ENCODE peak calls at places on chromosomes 7 and 10, in nine cellular contexts. One of them, this sample, is unnamed.

GRCh38 chr7:2497500-2498336 is 21.5 kb upstream of the GRIFIN start:
- DNase-seq in fibroblast of mammary gland: no peak
- DNase-seq in LHCN-M2: no peak
- DNase-seq in activated gamma-delta T cell treated with anti-CD3 and anti-CD28 coated beads, Interleukin-2, amount 50 U/mL, for 16 hours: no peak
- DNase-seq in spleen: no peak
- DNase-seq in B cell: no peak
- DNase-seq in NCI-H1436: no peak
- DNase-seq in choroid plexus epithelial cell: no peak
- DNase-seq in endothelial cell of umbilical vein: no peak
- DNase-seq in this sample: no peak

GRCh38 chr10:89241491-89242339 is 9.9 kb downstream of the LIPA start:
- DNase-seq in endothelial cell of umbilical vein: no peak
- DNase-seq in choroid plexus epithelial cell: peak
- DNase-seq in activated gamma-delta T cell treated with anti-CD3 and anti-CD28 coated beads, Interleukin-2, amount 50 U/mL, for 16 hours: no peak
- DNase-seq in NCI-H1436: no peak
- DNase-seq in fibroblast of mammary gland: peak
- DNase-seq in B cell: no peak
- DNase-seq in spleen: no peak
- DNase-seq in LHCN-M2: peak
- DNase-seq in this sample: peak

GRCh38 chr10:7478727-7479457 is 68.1 kb upstream of the SFMBT2 start:
- DNase-seq in B cell: no peak
- DNase-seq in NCI-H1436: no peak
- DNase-seq in fibroblast of mammary gland: no peak
- DNase-seq in choroid plexus epithelial cell: no peak
- DNase-seq in spleen: no peak
- DNase-seq in activated gamma-delta T cell treated with anti-CD3 and anti-CD28 coated beads, Interleukin-2, amount 50 U/mL, for 16 hours: no peak
- DNase-seq in endothelial cell of umbilical vein: no peak
- DNase-seq in LHCN-M2: no peak
- DNase-seq in this sample: no peak

GRCh38 chr7:127447326-127447945 is 54.9 kb upstream of the ZNF800 start:
- DNase-seq in NCI-H1436: no peak
- DNase-seq in activated gamma-delta T cell treated with anti-CD3 and anti-CD28 coated beads, Interleukin-2, amount 50 U/mL, for 16 hours: peak
- DNase-seq in spleen: peak
- DNase-seq in endothelial cell of umbilical vein: peak
- DNase-seq in fibroblast of mammary gland: peak
- DNase-seq in B cell: peak
- DNase-seq in choroid plexus epithelial cell: peak
- DNase-seq in LHCN-M2: peak
- DNase-seq in this sample: peak

GRCh38 chr10:117656385-117657367 is 114.1 kb downstream of the EMX2 start:
- DNase-seq in B cell: no peak
- DNase-seq in fibroblast of mammary gland: no peak
- DNase-seq in NCI-H1436: no peak
- DNase-seq in activated gamma-delta T cell treated with anti-CD3 and anti-CD28 coated beads, Interleukin-2, amount 50 U/mL, for 16 hours: no peak
- DNase-seq in spleen: no peak
- DNase-seq in choroid plexus epithelial cell: no peak
- DNase-seq in endothelial cell of umbilical vein: no peak
- DNase-seq in LHCN-M2: no peak
- DNase-seq in this sample: no peak

GRCh38 chr10:103803941-103804340 is 51.4 kb downstream of the SH3PXD2A start:
- DNase-seq in LHCN-M2: no peak
- DNase-seq in activated gamma-delta T cell treated with anti-CD3 and anti-CD28 coated beads, Interleukin-2, amount 50 U/mL, for 16 hours: no peak
- DNase-seq in endothelial cell of umbilical vein: no peak
- DNase-seq in NCI-H1436: no peak
- DNase-seq in choroid plexus epithelial cell: no peak
- DNase-seq in fibroblast of mammary gland: no peak
- DNase-seq in B cell: no peak
- DNase-seq in spleen: no peak
- DNase-seq in this sample: no peak

GRCh38 chr7:1555046-1555812 is 776 bp downstream of the TMEM184A start:
- DNase-seq in fibroblast of mammary gland: peak
- DNase-seq in LHCN-M2: peak
- DNase-seq in B cell: no peak
- DNase-seq in NCI-H1436: no peak
- DNase-seq in endothelial cell of umbilical vein: peak
- DNase-seq in activated gamma-delta T cell treated with anti-CD3 and anti-CD28 coated beads, Interleukin-2, amount 50 U/mL, for 16 hours: no peak
- DNase-seq in spleen: no peak
- DNase-seq in choroid plexus epithelial cell: peak
- DNase-seq in this sample: peak

GRCh38 chr10:6543431-6544005 is 36.6 kb downstream of the PRKCQ start:
- DNase-seq in choroid plexus epithelial cell: no peak
- DNase-seq in fibroblast of mammary gland: no peak
- DNase-seq in LHCN-M2: no peak
- DNase-seq in endothelial cell of umbilical vein: no peak
- DNase-seq in B cell: no peak
- DNase-seq in activated gamma-delta T cell treated with anti-CD3 and anti-CD28 coated beads, Interleukin-2, amount 50 U/mL, for 16 hours: peak
- DNase-seq in spleen: no peak
- DNase-seq in NCI-H1436: no peak
- DNase-seq in this sample: no peak

GRCh38 chr10:64097391-64098122 is 576.4 kb downstream of the REEP3 start:
- DNase-seq in choroid plexus epithelial cell: no peak
- DNase-seq in LHCN-M2: no peak
- DNase-seq in activated gamma-delta T cell treated with anti-CD3 and anti-CD28 coated beads, Interleukin-2, amount 50 U/mL, for 16 hours: no peak
- DNase-seq in fibroblast of mammary gland: no peak
- DNase-seq in endothelial cell of umbilical vein: no peak
- DNase-seq in NCI-H1436: no peak
- DNase-seq in spleen: no peak
- DNase-seq in B cell: no peak
- DNase-seq in this sample: no peak

GRCh38 chr7:106999023-106999422 is 45.5 kb upstream of the PRKAR2B start:
- DNase-seq in spleen: no peak
- DNase-seq in endothelial cell of umbilical vein: no peak
- DNase-seq in LHCN-M2: no peak
- DNase-seq in fibroblast of mammary gland: peak
- DNase-seq in choroid plexus epithelial cell: peak
- DNase-seq in NCI-H1436: no peak
- DNase-seq in activated gamma-delta T cell treated with anti-CD3 and anti-CD28 coated beads, Interleukin-2, amount 50 U/mL, for 16 hours: no peak
- DNase-seq in B cell: no peak
- DNase-seq in this sample: peak

GRCh38 chr7:53059591-53059990 is 24.2 kb downstream of the POM121L12 start:
- DNase-seq in fibroblast of mammary gland: no peak
- DNase-seq in activated gamma-delta T cell treated with anti-CD3 and anti-CD28 coated beads, Interleukin-2, amount 50 U/mL, for 16 hours: no peak
- DNase-seq in LHCN-M2: no peak
- DNase-seq in choroid plexus epithelial cell: no peak
- DNase-seq in spleen: no peak
- DNase-seq in endothelial cell of umbilical vein: no peak
- DNase-seq in B cell: no peak
- DNase-seq in NCI-H1436: no peak
- DNase-seq in this sample: no peak

GRCh38 chr10:133124357-133125211 is 35.4 kb upstream of the KNDC1 start:
- DNase-seq in endothelial cell of umbilical vein: peak
- DNase-seq in spleen: peak
- DNase-seq in fibroblast of mammary gland: no peak
- DNase-seq in B cell: no peak
- DNase-seq in LHCN-M2: no peak
- DNase-seq in choroid plexus epithelial cell: peak
- DNase-seq in activated gamma-delta T cell treated with anti-CD3 and anti-CD28 coated beads, Interleukin-2, amount 50 U/mL, for 16 hours: no peak
- DNase-seq in NCI-H1436: no peak
- DNase-seq in this sample: peak

GRCh38 chr7:84002348-84002747 is 192.2 kb downstream of the SEMA3A start:
- DNase-seq in fibroblast of mammary gland: no peak
- DNase-seq in NCI-H1436: no peak
- DNase-seq in choroid plexus epithelial cell: no peak
- DNase-seq in endothelial cell of umbilical vein: no peak
- DNase-seq in B cell: no peak
- DNase-seq in LHCN-M2: no peak
- DNase-seq in spleen: no peak
- DNase-seq in activated gamma-delta T cell treated with anti-CD3 and anti-CD28 coated beads, Interleukin-2, amount 50 U/mL, for 16 hours: no peak
- DNase-seq in this sample: no peak

GRCh38 chr7:113217314-113217713 is 99.0 kb upstream of the SMIM30 start:
- DNase-seq in endothelial cell of umbilical vein: no peak
- DNase-seq in activated gamma-delta T cell treated with anti-CD3 and anti-CD28 coated beads, Interleukin-2, amount 50 U/mL, for 16 hours: no peak
- DNase-seq in B cell: no peak
- DNase-seq in choroid plexus epithelial cell: no peak
- DNase-seq in NCI-H1436: no peak
- DNase-seq in LHCN-M2: peak
- DNase-seq in spleen: no peak
- DNase-seq in fibroblast of mammary gland: no peak
- DNase-seq in this sample: no peak

GRCh38 chr7:137488038-137488437 is 144.5 kb upstream of the PTN start:
- DNase-seq in fibroblast of mammary gland: peak
- DNase-seq in endothelial cell of umbilical vein: no peak
- DNase-seq in spleen: no peak
- DNase-seq in NCI-H1436: no peak
- DNase-seq in activated gamma-delta T cell treated with anti-CD3 and anti-CD28 coated beads, Interleukin-2, amount 50 U/mL, for 16 hours: no peak
- DNase-seq in B cell: no peak
- DNase-seq in LHCN-M2: no peak
- DNase-seq in choroid plexus epithelial cell: peak
- DNase-seq in this sample: peak

GRCh38 chr7:5423272-5423843 is at the start of gene TNRC18:
- DNase-seq in B cell: no peak
- DNase-seq in NCI-H1436: no peak
- DNase-seq in endothelial cell of umbilical vein: no peak
- DNase-seq in choroid plexus epithelial cell: no peak
- DNase-seq in fibroblast of mammary gland: no peak
- DNase-seq in spleen: peak
- DNase-seq in LHCN-M2: no peak
- DNase-seq in activated gamma-delta T cell treated with anti-CD3 and anti-CD28 coated beads, Interleukin-2, amount 50 U/mL, for 16 hours: no peak
- DNase-seq in this sample: no peak

GRCh38 chr10:28985137-28985885 is 303.6 kb upstream of the LYZL1 start:
- DNase-seq in activated gamma-delta T cell treated with anti-CD3 and anti-CD28 coated beads, Interleukin-2, amount 50 U/mL, for 16 hours: no peak
- DNase-seq in spleen: no peak
- DNase-seq in NCI-H1436: no peak
- DNase-seq in LHCN-M2: no peak
- DNase-seq in choroid plexus epithelial cell: no peak
- DNase-seq in fibroblast of mammary gland: no peak
- DNase-seq in B cell: no peak
- DNase-seq in endothelial cell of umbilical vein: no peak
- DNase-seq in this sample: no peak